ENCODE peak calls at places on chromosomes 3 and 15, in four cellular contexts. C is AG04450, A is choroid plexus epithelial cell, V is A172. T is an unnamed sample.

GRCh38 chr3:99324854-99325253 is 313.5 kb upstream of the COL8A1 start:
- DNase-seq in A (no peak), C (no peak), V (no peak), T (no peak)

GRCh38 chr15:58257776-58258325 is 119.7 kb downstream of the AQP9 start:
- DNase-seq in A (no peak), V (no peak), C (no peak), T (no peak)

GRCh38 chr15:55742498-55742926 is 440 bp downstream of the PRTG start:
- DNase-seq in V (peak), C (no peak), A (peak), T (no peak)

GRCh38 chr3:33287672-33288282 is 10.5 kb downstream of the FBXL2 start:
- DNase-seq in V (no peak), A (no peak), C (no peak), T (no peak)

GRCh38 chr3:158213461-158213860 is 103.6 kb downstream of the RSRC1 start:
- DNase-seq in A (no peak), C (no peak), V (no peak), T (no peak)

GRCh38 chr3:42263354-42264346 is 2.3 kb downstream of the CCK start:
- DNase-seq in A (no peak), V (no peak), C (no peak), T (no peak)

GRCh38 chr3:149296972-149297371 is 36.5 kb downstream of the TM4SF18 start:
- DNase-seq in V (no peak), C (no peak), A (no peak), T (no peak)

GRCh38 chr3:29757054-29757777 is 476.3 kb downstream of the RBMS3 start:
- DNase-seq in V (peak), A (peak), C (no peak), T (peak)

GRCh38 chr15:30913761-30914160 is 10.0 kb downstream of the FAN1 start:
- DNase-seq in C (no peak), A (no peak), V (no peak), T (no peak)

GRCh38 chr3:67518196-67518595 is 136.2 kb downstream of the SUCLG2 start:
- DNase-seq in V (no peak), A (no peak), C (no peak), T (no peak)

GRCh38 chr15:22263738-22264137 is 183.4 kb downstream of the OR4M2 start:
- DNase-seq in C (no peak), A (no peak), V (no peak), T (no peak)

GRCh38 chr3:70000563-70001081 is 1.1 kb downstream of the SAMMSON start:
- DNase-seq in A (peak), V (peak), C (no peak), T (no peak)

GRCh38 chr3:101530213-101531047 is 17.4 kb upstream of the SENP7 start:
- DNase-seq in V (no peak), C (no peak), A (no peak), T (no peak)

GRCh38 chr3:58497074-58497473 is 5.2 kb downstream of the KCTD6 start:
- DNase-seq in A (peak), C (no peak), V (no peak), T (no peak)

GRCh38 chr15:25437751-25438600 is 848 bp downstream of the UBE3A start:
- DNase-seq in V (peak), A (peak), C (no peak), T (no peak)

GRCh38 chr3:116969646-116970045 is 260.1 kb downstream of the TUSC7 start:
- DNase-seq in A (no peak), V (no peak), C (no peak), T (no peak)